ENCODE peak calls at places on chromosome 17, in eight cellular contexts. M, N, V, L, Z, A, X and G are unnamed samples.

GRCh38 chr17:29242790-29243189 is 3.9 kb upstream of the CRYBA1 start:
- DNase-seq in Z (no peak), V (no peak), M (no peak), L (no peak), X (no peak), N (no peak), A (no peak), G (no peak)

GRCh38 chr17:2929881-2930533 is 133.4 kb downstream of the OR1D5 start:
- DNase-seq in M (peak), V (no peak), Z (no peak), L (peak), X (peak), N (no peak), A (no peak), G (no peak)

GRCh38 chr17:13153036-13153435 is 135.2 kb upstream of the ELAC2 start:
- DNase-seq in X (no peak), V (no peak), A (no peak), M (no peak), N (no peak), L (no peak), Z (no peak), G (no peak)

GRCh38 chr17:82444941-82445521 is 5.5 kb downstream of the CYBC1 start:
- DNase-seq in A (no peak), N (no peak), Z (peak), M (no peak), L (no peak), X (no peak), V (no peak), G (no peak)

GRCh38 chr17:64202683-64203430 is 60.2 kb downstream of the TEX2 start:
- DNase-seq in Z (peak), A (no peak), N (no peak), V (no peak), X (peak), M (no peak), L (peak), G (no peak)

GRCh38 chr17:64178011-64178825 is 48.3 kb upstream of the ERN1 start:
- DNase-seq in N (no peak), V (no peak), A (no peak), M (no peak), Z (no peak), X (no peak), L (no peak), G (no peak)

GRCh38 chr17:15278381-15278780 is 13.3 kb upstream of the PMP22 start:
- DNase-seq in N (no peak), A (no peak), M (no peak), Z (no peak), L (no peak), X (no peak), V (no peak), G (no peak)

GRCh38 chr17:54992797-54993639 is 24.5 kb downstream of the STXBP4 start:
- DNase-seq in N (no peak), Z (peak), A (no peak), V (peak), M (no peak), L (peak), X (peak), G (no peak)

GRCh38 chr17:48755346-48755745 is 26.8 kb upstream of the HOXB13 start:
- DNase-seq in L (peak), A (no peak), Z (no peak), N (no peak), X (no peak), M (no peak), V (no peak), G (no peak)

GRCh38 chr17:71338396-71338795 is 782.4 kb upstream of the SOX9 start:
- DNase-seq in V (peak), N (no peak), X (no peak), L (peak), A (no peak), Z (no peak), M (no peak), G (no peak)

GRCh38 chr17:73538445-73538844 is 105.8 kb downstream of the SDK2 start:
- DNase-seq in L (no peak), Z (no peak), V (no peak), X (no peak), M (no peak), A (no peak), N (no peak), G (no peak)

GRCh38 chr17:74228326-74228978 is 15.1 kb downstream of the TTYH2 start:
- DNase-seq in Z (no peak), X (no peak), A (no peak), V (no peak), M (no peak), N (no peak), L (no peak), G (no peak)

GRCh38 chr17:79990051-79990592 is 45.5 kb downstream of the TBC1D16 start:
- DNase-seq in M (no peak), V (no peak), N (no peak), A (no peak), L (no peak), Z (no peak), X (no peak), G (no peak)

GRCh38 chr17:79362086-79362995 is 248.5 kb downstream of the RBFOX3 start:
- DNase-seq in Z (no peak), L (no peak), M (no peak), A (no peak), N (no peak), X (no peak), V (no peak), G (no peak)

GRCh38 chr17:61402978-61403845 is 3.6 kb downstream of the TBX2 start:
- DNase-seq in L (no peak), M (no peak), V (no peak), X (no peak), A (no peak), N (no peak), Z (no peak), G (no peak)

GRCh38 chr17:69175262-69175811 is 33.6 kb upstream of the ABCA6 start:
- DNase-seq in V (no peak), Z (no peak), A (no peak), N (no peak), L (no peak), M (no peak), X (no peak), G (no peak)

GRCh38 chr17:82324566-82325285 is 7.3 kb upstream of the CD7 start:
- DNase-seq in L (no peak), N (no peak), M (no peak), A (no peak), V (no peak), Z (no peak), X (no peak), G (no peak)

GRCh38 chr17:32746698-32747097 is 130.2 kb downstream of the MYO1D start:
- DNase-seq in X (no peak), N (no peak), Z (no peak), V (no peak), A (no peak), L (peak), M (no peak), G (no peak)

GRCh38 chr17:28878981-28879380 is 18.6 kb downstream of the FLOT2 start:
- DNase-seq in X (peak), M (no peak), L (peak), N (no peak), Z (no peak), V (no peak), A (no peak), G (no peak)

GRCh38 chr17:12727076-12727750 is 61.5 kb downstream of the MYOCD start:
- DNase-seq in L (no peak), M (no peak), X (no peak), Z (no peak), A (no peak), N (no peak), V (peak), G (no peak)

GRCh38 chr17:2947588-2947950 is 115.8 kb downstream of the OR1D5 start:
- DNase-seq in L (no peak), Z (no peak), X (no peak), A (no peak), N (no peak), V (no peak), M (no peak), G (no peak)

GRCh38 chr17:17445925-17446665 is 30.7 kb upstream of the MED9 start:
- DNase-seq in X (peak), M (peak), N (no peak), A (no peak), Z (peak), V (peak), L (no peak), G (no peak)

GRCh38 chr17:81341347-81342061 is 46.4 kb upstream of the SLC38A10 start:
- DNase-seq in A (no peak), L (no peak), Z (no peak), M (no peak), X (no peak), V (no peak), N (no peak), G (no peak)

GRCh38 chr17:17693253-17693954 is 12.1 kb downstream of the RAI1 start:
- DNase-seq in Z (no peak), A (no peak), L (no peak), V (no peak), X (no peak), M (peak), N (no peak), G (no peak)

GRCh38 chr17:70105641-70106040 is 30.6 kb downstream of the KCNJ16 start:
- DNase-seq in M (no peak), N (no peak), Z (no peak), L (no peak), A (no peak), X (no peak), V (no peak), G (no peak)